ENCODE peak calls at places on chromosomes 4 and X, in four cellular contexts. M, L, S and D are unnamed samples.

GRCh38 chrX:13938053-13938765 is 91.5 kb downstream of the GEMIN8 start:
- DNase-seq in M (peak), L (no peak), S (no peak), D (peak)

GRCh38 chr4:100591156-100591876 is 73.5 kb upstream of the EMCN start:
- DNase-seq in M (no peak), L (no peak), S (no peak), D (no peak)

GRCh38 chr4:159206427-159206871 is 103.6 kb downstream of the RAPGEF2 start:
- DNase-seq in M (no peak), S (peak), L (no peak), D (no peak)

GRCh38 chr4:53537606-53538005 is 53.7 kb downstream of the LNX1 start:
- DNase-seq in S (no peak), L (no peak), M (no peak), D (no peak)

GRCh38 chr4:79603681-79604080 is 195.7 kb upstream of the GK2 start:
- DNase-seq in L (no peak), M (no peak), S (no peak), D (no peak)

GRCh38 chr4:138199568-138200235 is 42.4 kb downstream of the SLC7A11 start:
- DNase-seq in M (no peak), S (no peak), L (peak), D (no peak)

GRCh38 chr4:177292171-177292570 is 17.5 kb upstream of the NEIL3 start:
- DNase-seq in L (no peak), M (no peak), S (no peak), D (no peak)

GRCh38 chr4:38131371-38132139 is 171.4 kb downstream of the PTTG2 start:
- DNase-seq in L (no peak), S (peak), M (no peak), D (no peak)

GRCh38 chr4:6193399-6193798 is 7.0 kb downstream of the JAKMIP1 start:
- DNase-seq in L (no peak), M (no peak), S (no peak), D (no peak)

GRCh38 chr4:104487105-104487504 is 7.6 kb downstream of the CXXC4 start:
- DNase-seq in M (peak), S (no peak), L (no peak), D (no peak)

GRCh38 chr4:20305976-20306375 is 54.3 kb downstream of the SLIT2 start:
- DNase-seq in M (peak), L (no peak), S (no peak), D (no peak)

GRCh38 chr4:20317424-20317985 is 65.8 kb downstream of the SLIT2 start:
- DNase-seq in M (no peak), L (no peak), S (no peak), D (no peak)

GRCh38 chr4:20313237-20314030 is 61.7 kb downstream of the SLIT2 start:
- DNase-seq in S (peak), M (no peak), L (peak), D (no peak)

DNA sequence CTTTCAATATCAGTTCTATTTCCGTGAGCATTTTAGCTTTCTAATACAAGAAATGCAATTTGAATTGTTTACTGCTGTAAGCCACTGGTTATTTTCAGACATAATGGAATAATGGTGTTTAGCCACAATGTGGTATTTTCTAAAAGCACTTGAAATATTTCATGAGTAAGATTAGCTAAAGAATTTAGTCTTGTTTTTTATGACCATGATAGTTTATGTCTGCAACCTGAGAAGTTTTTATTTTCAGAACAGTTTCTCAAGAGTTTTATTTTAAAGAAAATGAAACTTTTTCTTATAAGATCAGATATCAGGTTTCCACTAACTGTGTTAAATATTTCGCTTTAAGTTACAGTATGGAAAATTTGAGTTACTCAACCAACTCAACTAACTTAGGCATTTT is 60.2 kb downstream of the SLIT2 start:
- DNase-seq in M (no peak), L (no peak), S (no peak), D (no peak)
- H3K4me2 ChIP-seq in M (no peak), L (no peak), S (no peak), D (no peak)

DNA sequence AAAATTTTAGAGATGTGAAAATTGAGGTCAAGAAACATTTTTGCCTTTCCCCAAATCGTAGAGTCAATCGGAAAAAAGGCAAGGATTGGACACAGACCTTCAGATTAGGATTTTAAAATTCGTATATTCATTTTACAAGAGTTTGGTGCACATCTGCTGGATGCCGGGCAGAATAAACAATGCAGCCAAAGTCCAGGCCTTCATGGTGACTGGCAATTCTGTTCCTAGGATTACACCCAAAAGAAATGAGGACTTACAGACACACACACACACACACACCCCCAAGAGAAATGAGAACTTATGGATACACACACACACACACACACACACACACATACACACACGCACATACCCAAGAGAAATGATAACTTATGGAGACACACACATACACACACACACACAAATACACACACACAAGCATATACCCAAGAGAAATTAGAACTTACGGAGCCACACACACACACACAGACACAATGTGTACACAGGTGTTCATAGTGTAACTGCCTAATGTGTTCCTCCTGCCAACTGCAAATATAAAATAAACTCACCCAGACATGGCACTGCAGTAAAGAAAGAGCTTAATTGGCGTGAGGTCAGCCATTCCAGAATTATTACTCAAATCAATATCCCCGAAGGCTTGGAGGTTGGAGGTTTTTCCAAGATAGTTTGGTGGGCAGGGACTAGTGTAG is 165.7 kb upstream of the STS start:
- DNase-seq in M (no peak), L (no peak), S (no peak), D (no peak)
- TF ChIP-seq REST in M (no peak), L (no peak), S (no peak), D (no peak)

GRCh38 chrX:123331349-123331748 is 147.3 kb downstream of the GRIA3 start:
- DNase-seq in S (no peak), L (no peak), M (no peak), D (no peak)

GRCh38 chrX:123330229-123330942 is 146.3 kb downstream of the GRIA3 start:
- DNase-seq in M (no peak), S (no peak), L (no peak), D (no peak)

GRCh38 chrX:123336666-123337065 is 152.6 kb downstream of the GRIA3 start:
- DNase-seq in M (no peak), S (no peak), L (no peak), D (no peak)

DNA sequence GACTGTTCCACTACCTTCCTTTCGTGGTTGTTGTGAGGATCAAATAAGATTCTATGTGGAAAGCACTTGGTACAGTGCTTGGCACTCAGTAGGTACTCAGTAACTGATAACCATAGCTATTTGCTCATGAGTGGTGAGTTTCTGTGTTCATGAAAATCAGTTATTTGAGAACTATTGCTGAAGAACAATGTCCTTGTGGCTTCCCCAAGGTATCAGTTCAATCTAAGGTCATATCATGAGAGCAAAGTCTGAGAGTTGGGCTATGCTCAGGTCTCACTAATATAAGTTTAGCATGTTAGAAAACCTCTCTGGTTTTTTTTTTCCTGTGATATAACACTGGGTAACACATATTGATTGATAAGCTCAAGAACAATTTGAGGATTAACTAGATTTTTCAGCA is 147.8 kb downstream of the GRIA3 start:
- DNase-seq in L (no peak), M (no peak), S (no peak), D (no peak)
- TF ChIP-seq PBX3 in L (no peak), M (no peak), S (no peak), D (no peak)

DNA sequence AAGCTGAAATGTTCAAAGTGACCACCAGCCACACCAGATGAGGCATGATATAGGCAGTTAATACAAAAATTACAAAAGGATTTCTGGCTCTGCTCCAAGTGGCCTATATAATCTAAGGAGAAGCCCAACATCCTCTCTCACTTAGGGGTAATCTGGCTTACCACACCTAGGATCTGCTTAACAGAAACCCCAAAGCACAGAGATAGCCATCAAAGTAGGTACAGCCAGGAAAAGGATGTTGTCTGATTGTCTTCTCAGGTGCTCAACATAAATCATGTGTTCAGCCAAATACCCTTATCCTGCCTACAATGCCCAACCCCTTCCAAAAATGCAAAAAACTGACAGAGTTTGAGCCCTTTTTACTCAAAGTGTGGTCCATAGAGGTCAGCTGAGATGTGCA is 54.0 kb downstream of the PPM1K start:
- DNase-seq in M (no peak), S (no peak), L (no peak), D (no peak)
- H3K4me2 ChIP-seq in M (no peak), S (no peak), L (no peak), D (no peak)

GRCh38 chrX:75156537-75156945 is 458 bp upstream of the ABCB7 start:
- DNase-seq in M (peak), S (no peak), L (no peak), D (no peak)

GRCh38 chrX:75158054-75158453 is 2.0 kb upstream of the ABCB7 start:
- DNase-seq in M (no peak), L (no peak), S (no peak), D (no peak)

GRCh38 chrX:75154871-75155270 is 1.2 kb downstream of the ABCB7 start:
- DNase-seq in L (no peak), M (no peak), S (no peak), D (no peak)

GRCh38 chrX:75155454-75155829 is 641 bp downstream of the ABCB7 start:
- DNase-seq in M (peak), S (no peak), L (no peak), D (no peak)

GRCh38 chrX:75155830-75156525 is at the start of gene ABCB7:
- DNase-seq in S (peak), L (peak), M (peak), D (peak)
- TF ChIP-seq REST in S (no peak), L (no peak), M (no peak), D (no peak)

DNA sequence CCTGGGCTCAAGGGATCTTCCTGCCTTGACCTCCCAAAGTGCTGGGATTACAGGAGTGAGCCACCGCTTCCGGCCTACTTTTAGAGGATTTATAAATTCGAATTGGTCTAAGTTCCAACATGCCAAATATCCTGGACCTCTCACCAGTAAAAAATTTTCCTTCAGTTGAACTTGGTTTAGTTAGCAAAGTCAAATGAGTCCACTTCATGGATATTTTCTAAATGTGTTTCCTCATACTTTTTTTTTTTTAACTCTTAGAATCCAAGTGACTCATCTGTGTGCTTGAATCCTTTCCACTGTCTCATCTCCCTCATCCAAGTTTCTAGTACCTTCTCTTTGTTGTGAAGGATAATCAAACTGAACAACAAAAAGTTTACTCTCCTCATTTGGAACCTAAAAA is 49.7 kb downstream of the RBM47 start:
- DNase-seq in M (no peak), L (no peak), S (no peak), D (peak)
- TF ChIP-seq PBX3 in M (no peak), L (no peak), S (no peak), D (no peak)

DNA sequence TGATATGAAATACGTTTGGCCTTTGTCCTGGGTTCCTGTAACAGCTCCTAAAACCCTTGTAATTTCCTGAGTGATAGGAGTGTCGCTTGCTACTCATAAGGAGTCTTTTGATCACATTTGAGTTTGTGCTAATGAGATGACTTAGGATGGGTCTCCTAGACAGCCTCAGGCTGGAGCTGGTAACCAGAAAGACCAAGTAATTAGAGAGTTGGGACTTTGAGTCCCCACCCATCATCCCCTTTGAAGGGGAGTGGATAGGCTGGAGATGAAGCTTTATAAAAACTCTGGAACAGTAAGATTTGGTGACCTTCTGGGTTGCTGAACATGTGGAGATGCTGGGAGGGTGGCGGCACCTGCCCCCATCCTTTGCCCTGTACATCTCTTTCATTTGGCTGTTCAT is 2.9 kb downstream of the SEC24B start:
- DNase-seq in M (no peak), L (no peak), S (no peak), D (no peak)
- H3K4me2 ChIP-seq in M (peak), L (peak), S (peak), D (no peak)

GRCh38 chrX:110491846-110492620 is 133.4 kb downstream of the RTL9 start:
- DNase-seq in S (no peak), M (no peak), L (no peak), D (no peak)
- TF ChIP-seq REST in S (no peak), M (no peak), L (no peak), D (no peak)